ENCODE peak calls at places on chromosomes 3 and 15, in four cellular contexts. P is sigmoid colon, C is right lobe of liver, F is psoas muscle. J is an unnamed sample.

GRCh38 chr15:44541282-44541958 is 4.5 kb downstream of the EIF3J start:
- DNase-seq in P (no peak), C (no peak), F (no peak), J (no peak)

GRCh38 chr3:156180077-156180476 is 59.7 kb downstream of the KCNAB1 start:
- DNase-seq in P (no peak), C (no peak), F (no peak), J (no peak)

GRCh38 chr15:63041982-63042878 is at the start of gene TPM1:
- DNase-seq in P (peak; percentile 97), C (peak; percentile 53), F (peak; percentile 81), J (peak; percentile 74)

GRCh38 chr3:141894524-141895176 is 18.2 kb downstream of the ATP1B3 start:
- DNase-seq in P (no peak), C (no peak), F (no peak), J (no peak)

GRCh38 chr3:184345678-184346144 is 8.3 kb downstream of the FAM131A start:
- DNase-seq in P (no peak), C (peak; percentile 74), F (peak; percentile 76), J (peak; percentile 88)

GRCh38 chr3:142888484-142889262 is at the start of gene PCOLCE2:
- DNase-seq in P (peak; percentile 66), C (peak; percentile 48), F (peak; percentile 46), J (peak; percentile 50)

GRCh38 chr3:147740928-147741327 is 331.8 kb downstream of the ZIC1 start:
- DNase-seq in P (no peak), C (no peak), F (no peak), J (no peak)

GRCh38 chr3:177195242-177195940 is 1.9 kb downstream of the TBL1XR1 start:
- DNase-seq in P (no peak), C (no peak), F (no peak), J (no peak)

GRCh38 chr3:9791790-9792404 is 376 bp downstream of the TADA3 start:
- DNase-seq in P (no peak), C (no peak), F (no peak), J (no peak)

GRCh38 chr15:82294061-82294690 is 31.6 kb downstream of the SAXO2 start:
- DNase-seq in P (no peak), C (no peak), F (no peak), J (no peak)

GRCh38 chr3:143171141-143171651 is 51.6 kb downstream of the CHST2 start:
- DNase-seq in P (no peak), C (no peak), F (no peak), J (no peak)

GRCh38 chr3:147191795-147192385 is 214.5 kb downstream of the ZIC4 start:
- DNase-seq in P (no peak), C (no peak), F (no peak), J (no peak)

GRCh38 chr3:194773666-194774455 is 88.2 kb downstream of the FAM43A start:
- DNase-seq in P (peak; percentile 56), C (no peak), F (no peak), J (no peak)

GRCh38 chr3:192843742-192844350 is 73.8 kb downstream of the MB21D2 start:
- DNase-seq in P (no peak), C (no peak), F (no peak), J (no peak)

GRCh38 chr3:10936686-10937085 is 55.9 kb upstream of the SLC6A1 start:
- DNase-seq in P (no peak), C (peak; percentile 4), F (no peak), J (no peak)

GRCh38 chr3:39637807-39638206 is 170.3 kb downstream of the MOBP start:
- DNase-seq in P (no peak), C (no peak), F (no peak), J (no peak)

GRCh38 chr3:7651213-7651612 is 790.3 kb downstream of the GRM7 start:
- DNase-seq in P (no peak), C (no peak), F (no peak), J (no peak)

GRCh38 chr3:11567516-11568467 is 75.9 kb downstream of the VGLL4 start:
- DNase-seq in P (no peak), C (no peak), F (peak; percentile 85), J (peak; percentile 50)

GRCh38 chr3:175914785-175915184 is 1055.7 kb downstream of the NAALADL2 start:
- DNase-seq in P (no peak), C (no peak), F (no peak), J (no peak)

GRCh38 chr3:99468918-99469317 is 169.5 kb upstream of the COL8A1 start:
- DNase-seq in P (no peak), C (no peak), F (no peak), J (no peak)

GRCh38 chr3:99473321-99473751 is 165.1 kb upstream of the COL8A1 start:
- DNase-seq in P (no peak), C (no peak), F (no peak), J (no peak)

GRCh38 chr3:99472385-99472784 is 166.0 kb upstream of the COL8A1 start:
- DNase-seq in P (no peak), C (no peak), F (no peak), J (no peak)

GRCh38 chr3:99474776-99475175 is 163.6 kb upstream of the COL8A1 start:
- DNase-seq in P (no peak), C (no peak), F (no peak), J (no peak)

GRCh38 chr3:99471353-99472323 is 166.8 kb upstream of the COL8A1 start:
- DNase-seq in P (no peak), C (no peak), F (peak; percentile 47), J (no peak)
- H3K27ac ChIP-seq in P (no peak overlapping the region), C (no peak overlapping the region), F (no peak overlapping the region), J (no peak overlapping the region)

GRCh38 chr15:59298255-59298856 is 74.3 kb downstream of the MYO1E start:
- DNase-seq in P (no peak), C (no peak), F (no peak), J (no peak)
- H3K4me1 ChIP-seq in P (peaks cover 39% of the 10 kb centered on the region), C (no peaks in the 10 kb centered on the region), F (peaks cover 51% of the 10 kb centered on the region), J (peaks cover 33% of the 10 kb centered on the region)

GRCh38 chr3:191802671-191803070 is 341.7 kb downstream of the PYDC2 start:
- DNase-seq in P (no peak), C (no peak), F (no peak), J (no peak)

GRCh38 chr3:191809326-191809949 is 348.5 kb downstream of the PYDC2 start:
- DNase-seq in P (no peak), C (peak; percentile 24), F (no peak), J (no peak)

DNA sequence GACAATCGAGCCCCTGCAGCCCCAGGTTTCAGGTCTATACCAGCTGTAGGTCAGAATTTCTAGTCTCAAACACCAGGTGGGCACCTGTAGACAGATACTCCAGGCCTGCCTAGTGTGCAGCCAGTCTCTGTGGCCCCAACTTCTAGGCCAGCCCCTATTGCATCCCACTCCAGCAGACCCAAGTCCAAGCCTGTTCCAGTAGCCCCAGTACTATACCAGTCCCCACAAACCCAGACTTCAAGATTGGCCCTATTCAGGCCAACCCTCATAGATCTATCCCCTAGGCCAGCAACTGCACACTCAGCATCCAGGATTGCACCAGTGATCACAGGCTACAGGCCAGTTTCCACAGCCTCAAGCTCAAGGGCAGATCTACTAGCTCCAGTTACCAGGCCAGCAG is 344.0 kb downstream of the PYDC2 start:
- DNase-seq in P (no peak), C (no peak), F (no peak), J (no peak)
- H3K27ac ChIP-seq in P (no peak overlapping the region), C (no peak overlapping the region), F (no peak overlapping the region), J (no peak overlapping the region)

DNA sequence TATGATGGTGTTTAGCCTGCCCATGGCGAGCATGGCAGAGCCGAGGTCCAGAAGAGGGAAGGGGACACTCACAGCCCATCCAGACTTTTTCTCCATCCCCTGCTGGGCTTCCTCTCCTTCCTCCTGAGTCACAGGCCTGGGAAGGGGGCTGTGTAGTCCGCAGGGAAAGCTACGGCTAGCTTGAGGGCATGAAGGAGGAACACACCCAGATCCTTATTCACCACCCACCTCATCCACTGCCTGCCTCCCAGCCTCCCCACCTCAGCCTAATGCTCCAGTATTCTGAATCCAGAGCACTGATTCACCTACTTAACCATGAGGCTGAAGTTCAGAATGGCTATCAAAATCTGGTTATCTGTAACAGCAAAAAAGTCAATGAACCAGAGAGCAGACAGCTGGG is 97.8 kb downstream of the OXNAD1 start:
- DNase-seq in P (no peak), C (no peak), F (no peak), J (no peak)
- H3K4me1 ChIP-seq in P (no peaks in the 10 kb centered on the region), C (no peaks in the 10 kb centered on the region), F (peaks cover 23% of the 10 kb centered on the region), J (no peaks in the 10 kb centered on the region)

DNA sequence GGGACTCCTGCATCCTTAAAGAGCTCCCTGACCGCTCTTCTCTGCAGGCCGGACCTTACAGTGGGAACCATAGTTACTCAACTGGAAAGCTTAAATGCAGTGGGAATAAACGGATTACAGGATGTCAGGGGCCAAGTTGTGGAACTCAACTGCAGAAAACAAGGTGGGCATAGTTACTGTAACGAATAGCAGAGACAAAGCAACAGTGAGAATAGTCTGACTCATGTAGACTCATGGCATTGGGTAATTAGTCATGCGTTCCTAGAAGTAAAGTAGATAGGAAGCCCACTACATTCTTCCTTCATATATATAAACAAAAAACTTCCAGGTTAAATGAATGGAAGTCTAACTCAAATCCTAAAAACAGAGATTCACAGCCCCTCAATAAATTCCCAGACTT is 95.5 kb upstream of the CHRNA7 start:
- DNase-seq in P (no peak), C (no peak), F (no peak), J (no peak)
- H3K27ac ChIP-seq in P (no peak overlapping the region), C (no peak overlapping the region), F (no peak overlapping the region), J (no peak overlapping the region)

GRCh38 chr3:129182390-129183180 is 1.1 kb downstream of the CNBP start:
- DNase-seq in P (no peak), C (no peak), F (no peak), J (no peak)
- H3K4me1 ChIP-seq in P (peaks cover 51% of the 10 kb centered on the region), C (no peaks in the 10 kb centered on the region), F (peaks cover 52% of the 10 kb centered on the region), J (peaks cover 49% of the 10 kb centered on the region)

GRCh38 chr3:171526869-171527268 is 66.7 kb upstream of the TNIK start:
- DNase-seq in P (no peak), C (no peak), F (no peak), J (no peak)

GRCh38 chr3:171525437-171525836 is 65.2 kb upstream of the TNIK start:
- DNase-seq in P (no peak), C (no peak), F (no peak), J (no peak)

GRCh38 chr3:171531716-171532115 is 71.5 kb upstream of the TNIK start:
- DNase-seq in P (no peak), C (no peak), F (no peak), J (no peak)

GRCh38 chr3:171528102-171528501 is 67.9 kb upstream of the TNIK start:
- DNase-seq in P (no peak), C (no peak), F (no peak), J (no peak)

DNA sequence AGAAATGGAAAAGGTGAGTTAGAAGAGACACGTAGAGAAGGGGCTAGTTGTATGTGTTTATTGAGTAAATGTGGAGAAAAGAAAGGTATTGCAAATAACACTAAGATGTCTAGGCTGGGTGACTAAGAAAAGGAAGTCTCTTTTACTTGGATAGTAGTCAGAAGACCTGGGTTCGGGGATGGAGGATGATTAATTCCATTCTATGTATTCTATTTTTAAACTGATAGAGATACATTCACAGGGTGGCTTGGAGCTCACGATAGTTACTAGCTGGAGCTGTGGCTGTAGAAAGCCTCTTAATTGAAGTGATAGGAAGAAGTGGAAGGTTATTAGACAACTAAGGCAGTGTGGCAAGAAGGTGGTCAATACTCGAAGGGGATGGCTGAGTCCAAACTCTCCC is 65.9 kb upstream of the TNIK start:
- DNase-seq in P (no peak), C (no peak), F (no peak), J (no peak)
- H3K27ac ChIP-seq in P (no peak overlapping the region), C (no peak overlapping the region), F (no peak overlapping the region), J (no peak overlapping the region)

DNA sequence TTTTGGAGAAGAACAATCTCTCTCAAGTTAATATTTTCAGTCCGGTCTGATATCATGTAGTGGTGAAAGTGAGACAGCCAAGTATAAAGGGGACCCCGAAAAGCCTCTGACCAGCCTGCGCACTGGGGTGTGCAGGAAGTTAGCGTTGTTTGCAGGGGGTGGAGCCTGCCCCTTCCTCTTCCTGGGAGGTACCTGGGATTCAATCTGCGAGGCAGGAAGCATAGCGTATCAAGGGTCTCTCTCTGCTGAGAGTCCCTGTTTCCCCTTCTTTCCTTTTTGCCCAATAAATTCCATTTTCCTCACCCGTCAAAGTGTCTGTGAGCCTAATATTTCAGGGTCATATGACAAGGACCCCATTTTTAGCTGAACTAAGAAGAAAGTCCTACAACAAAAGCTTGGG is 44.8 kb upstream of the CBLB start:
- DNase-seq in P (no peak), C (no peak), F (no peak), J (no peak)
- H3K4me1 ChIP-seq in P (no peaks in the 10 kb centered on the region), C (no peaks in the 10 kb centered on the region), F (no peaks in the 10 kb centered on the region), J (no peaks in the 10 kb centered on the region)